ENCODE peak calls at places on chromosomes 13 and 19, in four cellular contexts. One of them, this sample, is unnamed.

GRCh38 chr13:50677687-50678463 is 165.6 kb downstream of the DLEU7 start:
- DNase-seq in bronchial epithelial cell: no peak
- DNase-seq in heart right ventricle: no peak
- DNase-seq in ascending aorta: no peak
- DNase-seq in this sample: no peak

GRCh38 chr19:16039081-16039480 is 37.2 kb upstream of the TPM4 start:
- DNase-seq in bronchial epithelial cell: no peak
- DNase-seq in heart right ventricle: no peak
- DNase-seq in ascending aorta: no peak
- DNase-seq in this sample: no peak

GRCh38 chr19:42281175-42282035 is 12.4 kb downstream of the CIC start:
- DNase-seq in bronchial epithelial cell: peak; percentile 59
- DNase-seq in heart right ventricle: peak; percentile 73
- DNase-seq in ascending aorta: peak; percentile 83
- DNase-seq in this sample: no peak

GRCh38 chr13:108734676-108735075 is 105.3 kb downstream of the MYO16 start:
- DNase-seq in bronchial epithelial cell: no peak
- DNase-seq in heart right ventricle: no peak
- DNase-seq in ascending aorta: no peak
- DNase-seq in this sample: no peak

GRCh38 chr13:111900390-111901180 is 166.4 kb upstream of the SOX1 start:
- DNase-seq in bronchial epithelial cell: no peak
- DNase-seq in heart right ventricle: no peak
- DNase-seq in ascending aorta: no peak
- DNase-seq in this sample: no peak

GRCh38 chr19:47240996-47241918 is 10.3 kb upstream of the BBC3 start:
- DNase-seq in bronchial epithelial cell: peak; percentile 75
- DNase-seq in heart right ventricle: peak; percentile 45
- DNase-seq in ascending aorta: peak; percentile 92
- DNase-seq in this sample: peak; percentile 80

GRCh38 chr19:17156296-17156946 is 58.7 kb upstream of the USE1 start:
- DNase-seq in bronchial epithelial cell: no peak
- DNase-seq in heart right ventricle: no peak
- DNase-seq in ascending aorta: no peak
- DNase-seq in this sample: no peak

GRCh38 chr13:42720116-42720857 is 61.1 kb upstream of the FAM216B start:
- DNase-seq in bronchial epithelial cell: peak; percentile 100
- DNase-seq in heart right ventricle: no peak
- DNase-seq in ascending aorta: no peak
- DNase-seq in this sample: peak; percentile 81

GRCh38 chr13:48492123-48493075 is 40.5 kb downstream of the RCBTB2 start:
- DNase-seq in bronchial epithelial cell: no peak
- DNase-seq in heart right ventricle: peak; percentile 79
- DNase-seq in ascending aorta: peak; percentile 78
- DNase-seq in this sample: peak; percentile 77

GRCh38 chr19:43461303-43461702 is 4.1 kb downstream of the LYPD3 start:
- DNase-seq in bronchial epithelial cell: no peak
- DNase-seq in heart right ventricle: no peak
- DNase-seq in ascending aorta: no peak
- DNase-seq in this sample: no peak

GRCh38 chr13:112885782-112886268 is 83.2 kb upstream of the MCF2L start:
- DNase-seq in bronchial epithelial cell: peak; percentile 74
- DNase-seq in heart right ventricle: peak; percentile 83
- DNase-seq in ascending aorta: peak; percentile 73
- DNase-seq in this sample: no peak

GRCh38 chr13:66344770-66345367 is 885.3 kb downstream of the PCDH9 start:
- DNase-seq in bronchial epithelial cell: no peak
- DNase-seq in heart right ventricle: no peak
- DNase-seq in ascending aorta: no peak
- DNase-seq in this sample: no peak

GRCh38 chr19:39139305-39140194 is 14.0 kb downstream of the PAK4 start:
- DNase-seq in bronchial epithelial cell: no peak
- DNase-seq in heart right ventricle: no peak
- DNase-seq in ascending aorta: no peak
- DNase-seq in this sample: no peak

GRCh38 chr19:3785938-3786824 is at the start of gene MATK:
- DNase-seq in bronchial epithelial cell: no peak
- DNase-seq in heart right ventricle: no peak
- DNase-seq in ascending aorta: no peak
- DNase-seq in this sample: no peak

GRCh38 chr19:14005381-14006084 is 587 bp downstream of the RFX1 start:
- DNase-seq in bronchial epithelial cell: peak; percentile 50
- DNase-seq in heart right ventricle: peak; percentile 94
- DNase-seq in ascending aorta: peak; percentile 94
- DNase-seq in this sample: peak; percentile 91

GRCh38 chr13:113532156-113532806 is 41.8 kb upstream of the DCUN1D2 start:
- DNase-seq in bronchial epithelial cell: peak; percentile 76
- DNase-seq in heart right ventricle: peak; percentile 45
- DNase-seq in ascending aorta: peak; percentile 56
- DNase-seq in this sample: no peak

GRCh38 chr13:69363360-69363759 is 744.3 kb upstream of the ATXN8OS start:
- DNase-seq in bronchial epithelial cell: no peak
- DNase-seq in heart right ventricle: no peak
- DNase-seq in ascending aorta: no peak
- DNase-seq in this sample: no peak

GRCh38 chr19:658059-658839 is 4.8 kb downstream of the RNF126 start:
- DNase-seq in bronchial epithelial cell: no peak
- DNase-seq in heart right ventricle: peak; percentile 13
- DNase-seq in ascending aorta: no peak
- DNase-seq in this sample: no peak

GRCh38 chr19:1166872-1167573 is 7.0 kb downstream of the SBNO2 start:
- DNase-seq in bronchial epithelial cell: no peak
- DNase-seq in heart right ventricle: no peak
- DNase-seq in ascending aorta: no peak
- DNase-seq in this sample: no peak

GRCh38 chr19:21604941-21605548 is 99.6 kb downstream of the ZNF429 start:
- DNase-seq in bronchial epithelial cell: peak; percentile 71
- DNase-seq in heart right ventricle: no peak
- DNase-seq in ascending aorta: no peak
- DNase-seq in this sample: no peak

GRCh38 chr19:14147797-14148605 is 11.6 kb upstream of the ASF1B start:
- DNase-seq in bronchial epithelial cell: peak; percentile 24
- DNase-seq in heart right ventricle: peak; percentile 79
- DNase-seq in ascending aorta: peak; percentile 82
- DNase-seq in this sample: peak; percentile 69

GRCh38 chr13:113546571-113547247 is 37.8 kb upstream of the TFDP1 start:
- DNase-seq in bronchial epithelial cell: no peak
- DNase-seq in heart right ventricle: peak; percentile 58
- DNase-seq in ascending aorta: peak; percentile 72
- DNase-seq in this sample: no peak

GRCh38 chr19:38009650-38010229 is 102.7 kb downstream of the SIPA1L3 start:
- DNase-seq in bronchial epithelial cell: no peak
- DNase-seq in heart right ventricle: no peak
- DNase-seq in ascending aorta: no peak
- DNase-seq in this sample: no peak

GRCh38 chr13:27578121-27579030 is 42.0 kb downstream of the LNX2 start:
- DNase-seq in bronchial epithelial cell: peak; percentile 94
- DNase-seq in heart right ventricle: no peak
- DNase-seq in ascending aorta: no peak
- DNase-seq in this sample: no peak

GRCh38 chr13:41696163-41697003 is 239.0 kb downstream of the RGCC start:
- DNase-seq in bronchial epithelial cell: peak; percentile 94
- DNase-seq in heart right ventricle: no peak
- DNase-seq in ascending aorta: no peak
- DNase-seq in this sample: no peak

GRCh38 chr13:77026783-77027621 is at the start of gene FBXL3:
- DNase-seq in bronchial epithelial cell: peak; percentile 75
- DNase-seq in heart right ventricle: peak; percentile 87
- DNase-seq in ascending aorta: peak; percentile 91
- DNase-seq in this sample: peak; percentile 76

GRCh38 chr19:53958168-53958571 is 4.6 kb upstream of the CACNG8 start:
- DNase-seq in bronchial epithelial cell: no peak
- DNase-seq in heart right ventricle: no peak
- DNase-seq in ascending aorta: no peak
- DNase-seq in this sample: no peak

GRCh38 chr13:92681239-92681638 is 545.4 kb upstream of the GPC6 start:
- DNase-seq in bronchial epithelial cell: peak; percentile 7
- DNase-seq in heart right ventricle: no peak
- DNase-seq in ascending aorta: no peak
- DNase-seq in this sample: no peak

GRCh38 chr19:22832031-22832762 is at the start of gene ZNF723:
- DNase-seq in bronchial epithelial cell: no peak
- DNase-seq in heart right ventricle: no peak
- DNase-seq in ascending aorta: no peak
- DNase-seq in this sample: no peak

GRCh38 chr13:73934215-73934623 is 200.0 kb downstream of the KLF12 start:
- DNase-seq in bronchial epithelial cell: peak; percentile 68
- DNase-seq in heart right ventricle: no peak
- DNase-seq in ascending aorta: no peak
- DNase-seq in this sample: no peak

GRCh38 chr13:40401911-40402776 is 264.3 kb downstream of the FOXO1 start:
- DNase-seq in bronchial epithelial cell: peak; percentile 86
- DNase-seq in heart right ventricle: peak; percentile 95
- DNase-seq in ascending aorta: peak; percentile 97
- DNase-seq in this sample: peak; percentile 100

GRCh38 chr13:114054269-114054668 is 78.2 kb downstream of the RASA3 start:
- DNase-seq in bronchial epithelial cell: no peak
- DNase-seq in heart right ventricle: no peak
- DNase-seq in ascending aorta: no peak
- DNase-seq in this sample: no peak

GRCh38 chr13:108828053-108828806 is 198.8 kb downstream of the MYO16 start:
- DNase-seq in bronchial epithelial cell: peak; percentile 39
- DNase-seq in heart right ventricle: no peak
- DNase-seq in ascending aorta: no peak
- DNase-seq in this sample: no peak

GRCh38 chr13:102273111-102273510 is 128.7 kb downstream of the FGF14 start:
- DNase-seq in bronchial epithelial cell: no peak
- DNase-seq in heart right ventricle: no peak
- DNase-seq in ascending aorta: no peak
- DNase-seq in this sample: no peak

GRCh38 chr13:36310417-36311108 is 12.9 kb upstream of the CCDC169 start:
- DNase-seq in bronchial epithelial cell: no peak
- DNase-seq in heart right ventricle: no peak
- DNase-seq in ascending aorta: no peak
- DNase-seq in this sample: no peak

GRCh38 chr19:34847393-34847792 is 74.4 kb upstream of the ZNF599 start:
- DNase-seq in bronchial epithelial cell: no peak
- DNase-seq in heart right ventricle: no peak
- DNase-seq in ascending aorta: no peak
- DNase-seq in this sample: no peak
- TF ChIP-seq CTCF in bronchial epithelial cell: no peak
- TF ChIP-seq CTCF in heart right ventricle: no peak
- TF ChIP-seq CTCF in ascending aorta: no peak
- TF ChIP-seq CTCF in this sample: no peak

GRCh38 chr13:91020635-91021034 is 326.9 kb upstream of the MIR17HG start:
- DNase-seq in bronchial epithelial cell: no peak
- DNase-seq in heart right ventricle: no peak
- DNase-seq in ascending aorta: no peak
- DNase-seq in this sample: no peak

GRCh38 chr13:91025442-91025841 is 322.0 kb upstream of the MIR17HG start:
- DNase-seq in bronchial epithelial cell: no peak
- DNase-seq in heart right ventricle: no peak
- DNase-seq in ascending aorta: no peak
- DNase-seq in this sample: no peak

GRCh38 chr13:91024157-91024792 is 323.2 kb upstream of the MIR17HG start:
- DNase-seq in bronchial epithelial cell: no peak
- DNase-seq in heart right ventricle: no peak
- DNase-seq in ascending aorta: no peak
- DNase-seq in this sample: no peak
- TF ChIP-seq CTCF in bronchial epithelial cell: no peak
- TF ChIP-seq CTCF in heart right ventricle: no peak
- TF ChIP-seq CTCF in ascending aorta: no peak
- TF ChIP-seq CTCF in this sample: no peak

GRCh38 chr13:21625366-21625765 is 21.4 kb upstream of the MICU2 start:
- DNase-seq in bronchial epithelial cell: peak; percentile 65
- DNase-seq in heart right ventricle: no peak
- DNase-seq in ascending aorta: no peak
- DNase-seq in this sample: no peak
- TF ChIP-seq CTCF in bronchial epithelial cell: peak; percentile 59
- TF ChIP-seq CTCF in heart right ventricle: peak; percentile 60
- TF ChIP-seq CTCF in ascending aorta: no peak
- TF ChIP-seq CTCF in this sample: no peak

DNA sequence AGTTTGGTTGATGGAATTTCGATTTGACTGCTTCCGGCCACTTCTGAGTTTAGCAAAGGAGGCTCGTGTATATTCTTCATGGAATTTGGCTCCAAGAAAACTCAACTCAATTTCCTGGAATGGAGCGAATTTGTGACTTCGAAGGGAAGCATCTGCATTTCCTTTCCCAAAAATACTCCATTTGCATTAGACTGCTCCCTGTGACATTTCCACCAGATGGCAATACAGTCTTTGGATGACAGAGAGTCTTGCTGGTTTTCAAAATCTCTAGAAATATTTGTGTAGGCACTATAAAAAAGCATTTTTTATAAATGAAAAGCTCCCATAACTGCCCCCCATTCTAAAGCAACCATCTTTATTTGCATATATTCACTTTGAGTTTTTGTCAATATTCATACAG is 4.1 kb downstream of the C1QTNF9 start:
- DNase-seq in bronchial epithelial cell: no peak
- DNase-seq in heart right ventricle: no peak
- DNase-seq in ascending aorta: no peak
- DNase-seq in this sample: no peak
- TF ChIP-seq CTCF in bronchial epithelial cell: no peak
- TF ChIP-seq CTCF in heart right ventricle: peak; percentile 67
- TF ChIP-seq CTCF in ascending aorta: no peak
- TF ChIP-seq CTCF in this sample: no peak

This sample was measured in CD14-positive monocyte.